ENCODE peak calls at places on chromosomes 13 and 19, in six cellular contexts. Y is mesendoderm, F is IMR-90, C is trophoblast cell, T is H1, M is neuronal stem cell. I is an unnamed sample.

GRCh38 chr13:41398494-41399190 is 58.7 kb upstream of the RGCC start:
- DNase-seq in Y (no peak), F (no peak), C (no peak), T (no peak), M (no peak), I (no peak)

GRCh38 chr13:112702983-112703379 is 13.1 kb downstream of the ATP11A start:
- DNase-seq in Y (no peak), F (no peak), C (no peak), T (no peak), M (no peak), I (peak; percentile 45)

GRCh38 chr13:35694549-35695233 is 218.2 kb upstream of the MAB21L1 start:
- DNase-seq in Y (no peak), F (no peak), C (no peak), T (no peak), M (no peak), I (no peak)

GRCh38 chr13:28394422-28394821 is 100.5 kb downstream of the FLT1 start:
- DNase-seq in Y (no peak), F (peak; percentile 34), C (no peak), T (no peak), M (no peak), I (peak; percentile 24)

GRCh38 chr19:30227071-30227621 is 145.0 kb upstream of the ZNF536 start:
- DNase-seq in Y (peak; percentile 30), F (no peak), C (peak; percentile 9), T (no peak), M (no peak), I (no peak)

GRCh38 chr19:375395-376110 is 31.0 kb upstream of the MIER2 start:
- DNase-seq in Y (no peak), F (no peak), C (no peak), T (no peak), M (no peak), I (no peak)

GRCh38 chr13:102862624-102863210 is 16.9 kb downstream of the ERCC5 start:
- DNase-seq in Y (no peak), F (no peak), C (no peak), T (no peak), M (no peak), I (no peak)

GRCh38 chr19:55353803-55354697 is 469 bp downstream of the COX6B2 start:
- DNase-seq in Y (peak; percentile 75), F (peak; percentile 43), C (peak; percentile 56), T (no peak), M (no peak), I (peak; percentile 76)

GRCh38 chr13:39527961-39528720 is 74.9 kb downstream of the LHFPL6 start:
- DNase-seq in Y (peak; percentile 53), F (peak; percentile 96), C (peak; percentile 72), T (no peak), M (no peak), I (peak; percentile 86)

GRCh38 chr19:54648129-54648528 is 14.7 kb upstream of the LILRB4 start:
- DNase-seq in Y (no peak), F (no peak), C (no peak), T (no peak), M (no peak), I (no peak)

GRCh38 chr13:109235901-109236300 is 550.5 kb downstream of the IRS2 start:
- DNase-seq in Y (no peak), F (no peak), C (no peak), T (no peak), M (no peak), I (no peak)

GRCh38 chr19:46294475-46294874 is 2.4 kb upstream of the HIF3A start:
- DNase-seq in Y (no peak), F (no peak), C (no peak), T (no peak), M (no peak), I (no peak)

GRCh38 chr13:31545616-31546015 is 193.7 kb upstream of the RXFP2 start:
- DNase-seq in Y (no peak), F (no peak), C (no peak), T (no peak), M (no peak), I (no peak)

GRCh38 chr13:38042771-38043170 is 173.2 kb upstream of the TRPC4 start:
- DNase-seq in Y (no peak), F (peak; percentile 26), C (no peak), T (no peak), M (no peak), I (no peak)

GRCh38 chr19:49676690-49677231 is 310 bp upstream of the PRMT1 start:
- DNase-seq in Y (peak; percentile 100), F (peak; percentile 100), C (peak; percentile 100), T (peak; percentile 100), M (peak; percentile 100), I (peak; percentile 100)

GRCh38 chr13:104422668-104423067 is 1356.5 kb upstream of the SLC10A2 start:
- DNase-seq in Y (no peak), F (no peak), C (no peak), T (no peak), M (no peak), I (no peak)

GRCh38 chr13:99389520-99390304 is 82.5 kb upstream of the GPR183 start:
- DNase-seq in Y (no peak), F (no peak), C (no peak), T (no peak), M (no peak), I (no peak)

GRCh38 chr19:14575428-14575980 is 3.6 kb upstream of the NDUFB7 start:
- DNase-seq in Y (no peak), F (no peak), C (no peak), T (no peak), M (no peak), I (no peak)

GRCh38 chr19:27796073-27796472 is 1416.9 kb downstream of the UQCRFS1 start:
- DNase-seq in Y (no peak), F (no peak), C (no peak), T (no peak), M (no peak), I (no peak)

GRCh38 chr19:41616785-41617621 is 9.9 kb downstream of the CEACAM4 start:
- DNase-seq in Y (peak; percentile 23), F (peak; percentile 10), C (peak; percentile 44), T (no peak), M (no peak), I (peak; percentile 0)

GRCh38 chr13:76972430-76972829 is 19.5 kb upstream of the CLN5 start:
- DNase-seq in Y (no peak), F (no peak), C (no peak), T (no peak), M (no peak), I (no peak)

DNA sequence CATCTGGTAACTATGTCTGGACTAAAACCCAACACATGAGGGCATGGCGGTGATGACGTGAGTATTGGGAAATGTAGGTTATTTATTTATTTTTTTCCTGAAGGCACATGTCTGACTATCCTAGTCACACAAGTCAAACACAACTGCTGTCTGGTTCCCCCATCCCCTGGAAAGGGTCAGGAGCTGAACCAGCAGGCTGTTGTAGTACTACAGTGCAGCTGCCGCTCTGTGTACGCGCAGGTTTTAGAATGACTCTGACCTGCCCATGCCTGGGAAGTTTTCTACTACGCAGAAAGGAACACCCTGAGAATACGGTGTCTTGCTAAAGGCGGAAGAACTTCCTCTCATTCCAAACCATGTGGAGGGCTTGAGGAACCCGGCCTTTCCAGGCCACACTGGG is 1.2 kb downstream of the SLC7A1 start:
- DNase-seq in Y (peak; percentile 71), F (peak; percentile 91), C (peak; percentile 99), T (no peak), M (peak; percentile 24), I (peak; percentile 92)
- H3K18ac ChIP-seq in Y (peak overlapping the region; percentile 98), F (no peak overlapping the region), C (peak overlapping the region; percentile 96), T (peak overlapping the region; percentile 89), M (no peak overlapping the region), I (peak overlapping the region; percentile 89)

DNA sequence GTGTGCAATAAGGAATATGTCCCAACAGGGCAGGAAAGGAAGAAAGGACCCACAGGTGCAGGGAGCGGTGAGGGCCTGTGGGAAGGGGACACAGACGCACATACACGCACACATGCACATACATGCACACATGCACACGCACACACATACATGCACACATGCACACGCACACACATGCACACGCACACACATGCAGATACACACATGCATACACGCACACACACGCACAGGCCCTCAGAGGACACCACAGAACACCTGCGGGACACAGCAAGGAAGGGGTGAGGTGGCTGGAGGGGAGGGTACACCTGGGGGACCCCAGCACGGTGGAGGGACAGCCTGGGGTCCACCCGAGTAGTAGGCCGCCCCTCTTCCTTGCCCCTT is 12.9 kb downstream of the PIP5K1C start:
- DNase-seq in Y (no peak), F (no peak), C (no peak), T (no peak), M (no peak), I (no peak)
- H2AK5ac ChIP-seq in Y (no peak overlapping the region), F (no peak overlapping the region), C (no peak overlapping the region), T (peak overlapping the region; percentile 97), M (peak overlapping the region; percentile 92), I (peak overlapping the region; percentile 5)

GRCh38 chr19:56617531-56617930 is 22.4 kb downstream of the ZNF71 start:
- DNase-seq in Y (no peak), F (no peak), C (no peak), T (no peak), M (no peak), I (no peak)
- H3K36me3 ChIP-seq in Y (no peaks in the 10 kb centered on the region), F (peaks cover 35% of the 10 kb centered on the region), C (peaks cover 26% of the 10 kb centered on the region), T (peaks cover 6% of the 10 kb centered on the region), M (peaks cover 85% of the 10 kb centered on the region), I (peaks cover 53% of the 10 kb centered on the region)

DNA sequence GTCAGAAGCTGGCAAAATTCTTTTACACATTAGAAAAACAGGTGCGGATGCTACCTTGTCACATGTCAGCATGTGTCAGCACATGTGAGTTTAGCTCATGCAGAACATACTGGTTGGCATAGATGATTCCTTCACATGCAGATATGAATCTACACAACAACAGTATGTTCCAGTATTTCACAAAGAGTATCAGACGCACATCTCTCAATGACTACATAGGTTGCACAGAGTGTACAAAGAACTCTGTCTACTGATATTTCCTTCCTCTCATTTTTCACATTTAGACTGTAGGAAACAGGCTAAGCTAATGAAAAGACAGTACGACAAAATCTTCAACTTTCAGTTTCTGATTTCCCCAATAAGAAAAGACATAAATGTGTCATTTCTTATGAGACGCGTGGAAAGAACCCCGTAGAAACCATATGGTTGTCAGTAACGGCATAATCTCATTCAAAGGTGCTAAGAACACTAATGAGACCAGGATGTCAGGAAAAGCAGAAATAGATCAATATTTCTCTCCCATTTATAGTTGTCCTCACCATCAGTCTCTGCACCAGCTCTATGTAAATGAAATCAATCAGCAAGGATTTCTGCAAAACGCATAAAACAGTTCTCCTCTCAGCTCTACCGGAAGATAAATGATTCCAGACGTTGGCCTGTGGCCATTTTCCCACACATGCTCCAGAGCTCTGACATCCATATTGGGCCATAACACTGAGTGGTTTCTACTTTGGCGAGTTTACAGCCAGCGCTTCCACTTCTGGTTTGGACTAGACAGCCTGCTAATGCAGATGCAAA is 81.2 kb downstream of the STARD13 start:
- DNase-seq in Y (no peak), F (peak; percentile 90), C (no peak), T (no peak), M (no peak), I (peak; percentile 89)
- H3K18ac ChIP-seq in Y (no peak overlapping the region), F (peak overlapping the region; percentile 84), C (no peak overlapping the region), T (no peak overlapping the region), M (no peak overlapping the region), I (no peak overlapping the region)